ENCODE peak calls at places on chromosomes 16 and 17, in five cellular contexts. I is trophoblast cell, J is body of pancreas, S is GM06990, W is heart right ventricle. C is an unnamed sample.

GRCh38 chr16:87305505-87306391 is 11.4 kb downstream of the C16orf95 start:
- DNase-seq in I (no peak), J (no peak), W (no peak), S (no peak), C (no peak)

GRCh38 chr17:77451894-77452852 is 311.4 kb downstream of the SEC14L1 start:
- DNase-seq in J (peak; percentile 62), I (peak; percentile 91), W (peak; percentile 75), S (no peak), C (peak; percentile 84)

GRCh38 chr16:80948886-80949502 is 57.7 kb downstream of the CMC2 start:
- DNase-seq in W (peak; percentile 63), I (peak; percentile 26), J (peak; percentile 48), S (peak; percentile 15), C (no peak)

GRCh38 chr16:879461-879861 is 78.9 kb upstream of the GNG13 start:
- DNase-seq in I (no peak), J (no peak), W (no peak), S (no peak), C (no peak)

GRCh38 chr17:32161029-32161428 is 18.7 kb downstream of the RHOT1 start:
- DNase-seq in J (no peak), W (no peak), I (no peak), S (no peak), C (no peak)

GRCh38 chr16:11949527-11949926 is 7.7 kb upstream of the NPIPB2 start:
- DNase-seq in W (no peak), S (no peak), J (peak; percentile 47), I (peak; percentile 54), C (no peak)

GRCh38 chr16:57797526-57798266 is 4.6 kb downstream of the KIFC3 start:
- DNase-seq in I (peak; percentile 88), W (peak; percentile 40), S (no peak), J (peak; percentile 91), C (no peak)

GRCh38 chr17:69883139-69883538 is 191.9 kb upstream of the KCNJ16 start:
- DNase-seq in I (no peak), S (no peak), J (no peak), W (no peak), C (no peak)

GRCh38 chr16:22665803-22666202 is 148.2 kb upstream of the HS3ST2 start:
- DNase-seq in J (no peak), I (no peak), W (no peak), S (no peak), C (no peak)

GRCh38 chr16:1042076-1042744 is 30.3 kb upstream of the SSTR5 start:
- DNase-seq in J (no peak), W (no peak), S (no peak), I (no peak), C (no peak)

GRCh38 chr17:82734987-82735866 is at the start of gene FN3K:
- DNase-seq in W (peak; percentile 71), I (peak; percentile 51), S (no peak), J (peak; percentile 72), C (peak; percentile 91)

GRCh38 chr17:78301821-78302213 is 58.1 kb downstream of the SOCS3 start:
- DNase-seq in I (no peak), S (no peak), J (no peak), W (no peak), C (no peak)

GRCh38 chr17:71964559-71964958 is 156.3 kb upstream of the SOX9 start:
- DNase-seq in W (no peak), J (no peak), S (no peak), I (no peak), C (no peak)

GRCh38 chr16:49452568-49452967 is 79.0 kb downstream of the C16orf78 start:
- DNase-seq in S (no peak), W (no peak), J (no peak), I (no peak), C (no peak)

GRCh38 chr17:310111-311010 is 42.2 kb downstream of the RPH3AL start:
- DNase-seq in W (no peak), I (no peak), J (no peak), S (no peak), C (no peak)

GRCh38 chr17:37098910-37099664 is 150.3 kb downstream of the AATF start:
- DNase-seq in J (no peak), I (no peak), S (no peak), W (no peak), C (no peak)

GRCh38 chr17:68533887-68534700 is 21.9 kb downstream of the PRKAR1A start:
- DNase-seq in J (no peak), S (no peak), I (no peak), W (no peak), C (no peak)

GRCh38 chr16:82311528-82311927 is 141.5 kb upstream of the MPHOSPH6 start:
- DNase-seq in W (no peak), I (no peak), J (no peak), S (no peak), C (no peak)

GRCh38 chr17:7842950-7843535 is 9.0 kb downstream of the KDM6B start:
- DNase-seq in S (no peak), W (peak; percentile 66), I (peak; percentile 89), J (peak; percentile 87), C (peak; percentile 88)
- H3K4me3 ChIP-seq in S (peak overlapping the region; percentile 89), W (peak overlapping the region; percentile 88), I (peak overlapping the region; percentile 77), J (peak overlapping the region; percentile 88), C (peak overlapping the region; percentile 64)

DNA sequence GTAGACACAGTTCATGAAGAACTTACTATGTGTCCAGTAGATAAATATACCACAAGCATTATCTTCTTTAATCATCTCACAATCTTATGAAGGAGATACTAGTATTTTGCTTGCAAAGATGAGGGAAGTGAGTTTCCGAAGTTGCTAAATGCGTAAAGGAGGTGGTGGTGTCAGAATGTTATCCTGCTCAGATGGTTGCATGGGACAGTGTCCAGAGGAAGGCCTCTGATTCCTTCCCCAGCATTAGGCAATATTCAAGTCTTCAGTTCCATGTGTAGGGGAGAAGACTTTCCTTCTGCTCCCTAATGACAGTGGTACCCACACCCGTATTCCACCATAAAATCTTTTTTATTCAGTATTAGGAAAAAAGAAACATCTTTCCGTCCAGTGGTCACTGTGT is 263.3 kb downstream of the WWOX start:
- DNase-seq in I (no peak), S (no peak), W (no peak), J (no peak), C (no peak)
- H3K27me3 ChIP-seq in I (no peaks in the 10 kb centered on the region), S (no peaks in the 10 kb centered on the region), W (no peaks in the 10 kb centered on the region), J (no peaks in the 10 kb centered on the region), C (no peaks in the 10 kb centered on the region)

GRCh38 chr17:4987767-4988083 is 250 bp upstream of the CAMTA2 start:
- DNase-seq in I (no peak), W (no peak), S (no peak), J (no peak), C (no peak)
- H3K4me3 ChIP-seq in I (peak overlapping the region; percentile 79), W (peak overlapping the region; percentile 61), S (peak overlapping the region; percentile 91), J (peak overlapping the region; percentile 91), C (peak overlapping the region; percentile 97)

DNA sequence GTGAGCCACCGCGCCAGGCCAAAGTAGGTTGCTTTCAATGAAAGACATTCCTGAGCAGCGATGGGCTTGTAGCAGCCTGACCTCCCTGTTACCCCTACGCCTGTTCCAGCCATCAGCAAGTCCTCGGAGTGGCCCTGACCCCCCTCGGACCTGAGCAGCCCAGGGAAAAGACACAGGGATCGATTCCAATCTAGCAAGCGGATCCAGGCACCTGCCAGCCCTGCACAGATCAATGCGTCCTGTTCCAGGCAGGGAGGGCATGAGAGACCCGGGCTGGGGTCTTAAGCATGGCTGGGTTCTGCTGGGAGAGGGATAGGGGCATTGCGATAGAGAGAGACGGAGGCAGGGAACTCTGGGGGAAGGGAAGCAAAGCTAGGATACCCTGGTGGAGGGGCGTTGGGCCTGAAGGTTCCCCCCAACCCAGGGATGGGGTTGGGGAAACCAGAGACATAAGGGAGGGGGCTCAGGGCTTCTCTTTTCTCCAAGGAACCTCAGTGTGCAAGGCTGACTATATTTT is 21.9 kb downstream of the SRCIN1 start:
- DNase-seq in S (no peak), I (no peak), W (no peak), J (no peak), C (no peak)
- H3K27me3 ChIP-seq in S (peaks cover 5% of the 10 kb centered on the region), I (peaks cover 3% of the 10 kb centered on the region), W (peaks cover 75% of the 10 kb centered on the region), J (peaks cover 4% of the 10 kb centered on the region), C (no peaks in the 10 kb centered on the region)

GRCh38 chr17:7438656-7439460 is 454 bp upstream of the FGF11 start:
- DNase-seq in J (no peak), I (no peak), W (no peak), S (no peak), C (no peak)
- H3K4me3 ChIP-seq in J (no peak overlapping the region), I (peak overlapping the region; percentile 60), W (peak overlapping the region; percentile 43), S (peak overlapping the region; percentile 68), C (peak overlapping the region; percentile 71)

GRCh38 chr17:2044263-2044894 is 2.6 kb downstream of the OVCA2 start:
- DNase-seq in J (no peak), I (no peak), S (no peak), W (no peak), C (no peak)
- H3K27me3 ChIP-seq in J (peaks cover 4% of the 10 kb centered on the region), I (no peaks in the 10 kb centered on the region), S (no peaks in the 10 kb centered on the region), W (no peaks in the 10 kb centered on the region), C (no peaks in the 10 kb centered on the region)

GRCh38 chr16:10871157-10871991 is 5.6 kb upstream of the CIITA start:
- DNase-seq in W (peak; percentile 24), J (peak; percentile 96), S (peak; percentile 75), I (peak; percentile 23), C (peak; percentile 72)
- H3K4me3 ChIP-seq in W (no peak overlapping the region), J (no peak overlapping the region), S (no peak overlapping the region), I (no peak overlapping the region), C (no peak overlapping the region)

GRCh38 chr17:76385892-76386786 is 1.7 kb downstream of the SPHK1 start:
- DNase-seq in J (peak; percentile 82), W (peak; percentile 83), I (peak; percentile 71), S (peak; percentile 83), C (peak; percentile 70)

GRCh38 chr17:76386966-76387765 is 2.8 kb downstream of the SPHK1 start:
- DNase-seq in J (no peak), W (no peak), I (no peak), S (no peak), C (no peak)

GRCh38 chr17:76383645-76384221 is 676 bp upstream of the SPHK1 start:
- DNase-seq in W (peak; percentile 65), I (peak; percentile 53), J (peak; percentile 49), S (peak; percentile 71), C (no peak)

GRCh38 chr17:76384222-76384986 is at the start of gene SPHK1:
- DNase-seq in I (peak; percentile 84), J (peak; percentile 70), W (peak; percentile 80), S (peak; percentile 85), C (peak; percentile 49)

GRCh38 chr17:76384987-76385891 is 830 bp downstream of the SPHK1 start:
- DNase-seq in W (no peak), I (peak; percentile 64), S (no peak), J (peak; percentile 58), C (peak; percentile 66)
- H3K27me3 ChIP-seq in W (no peaks in the 10 kb centered on the region), I (no peaks in the 10 kb centered on the region), S (no peaks in the 10 kb centered on the region), J (no peaks in the 10 kb centered on the region), C (no peaks in the 10 kb centered on the region)

C was measured in tibial artery.